ENCODE peak calls at places on chromosomes 13 and 19, in six cellular contexts. T is right atrium auricular region, N is A673, I is HFF-Myc, C is upper lobe of left lung, V is left ventricle myocardium inferior. P is an unnamed sample.

GRCh38 chr19:18029617-18030338 is 21.8 kb downstream of the ARRDC2 start:
- DNase-seq in C (no peak), T (peak; percentile 70), I (no peak), V (no peak), N (peak; percentile 62), P (peak; percentile 69)

GRCh38 chr19:42129399-42130253 is 2.6 kb downstream of the POU2F2 start:
- DNase-seq in C (peak; percentile 59), I (peak; percentile 71), T (no peak), V (peak; percentile 29), N (no peak), P (peak; percentile 88)

GRCh38 chr13:20848944-20849343 is 53.6 kb downstream of the XPO4 start:
- DNase-seq in C (no peak), T (no peak), I (no peak), N (peak; percentile 45), V (no peak), P (no peak)

GRCh38 chr13:82766732-82767321 is 1115.4 kb downstream of the SLITRK1 start:
- DNase-seq in N (no peak), C (no peak), T (no peak), I (no peak), V (no peak), P (no peak)

GRCh38 chr13:94192576-94192975 is 286.9 kb downstream of the DCT start:
- DNase-seq in C (no peak), I (peak; percentile 3), T (no peak), V (no peak), N (peak; percentile 80), P (no peak)

GRCh38 chr13:50526771-50527567 is 316.5 kb downstream of the DLEU7 start:
- DNase-seq in N (no peak), T (no peak), C (no peak), I (no peak), V (no peak), P (no peak)

GRCh38 chr19:54172413-54172763 is 572 bp downstream of the TMC4 start:
- DNase-seq in I (no peak), N (no peak), T (no peak), V (no peak), C (no peak), P (no peak)

GRCh38 chr19:2016041-2016807 is 710 bp upstream of the BTBD2 start:
- DNase-seq in I (no peak), N (peak; percentile 85), C (peak; percentile 78), T (peak; percentile 80), V (peak; percentile 82), P (peak; percentile 91)

GRCh38 chr19:8361921-8362793 is 1.8 kb upstream of the ANGPTL4 start:
- DNase-seq in V (peak; percentile 93), C (peak; percentile 86), T (peak; percentile 98), N (peak; percentile 92), I (peak; percentile 83), P (peak; percentile 99)

GRCh38 chr13:94243551-94243950 is 235.9 kb downstream of the DCT start:
- DNase-seq in N (no peak), I (no peak), V (no peak), C (no peak), T (no peak), P (no peak)

GRCh38 chr13:46603165-46603603 is 50.2 kb downstream of the LRCH1 start:
- DNase-seq in I (no peak), T (no peak), N (no peak), C (no peak), V (no peak), P (no peak)

DNA sequence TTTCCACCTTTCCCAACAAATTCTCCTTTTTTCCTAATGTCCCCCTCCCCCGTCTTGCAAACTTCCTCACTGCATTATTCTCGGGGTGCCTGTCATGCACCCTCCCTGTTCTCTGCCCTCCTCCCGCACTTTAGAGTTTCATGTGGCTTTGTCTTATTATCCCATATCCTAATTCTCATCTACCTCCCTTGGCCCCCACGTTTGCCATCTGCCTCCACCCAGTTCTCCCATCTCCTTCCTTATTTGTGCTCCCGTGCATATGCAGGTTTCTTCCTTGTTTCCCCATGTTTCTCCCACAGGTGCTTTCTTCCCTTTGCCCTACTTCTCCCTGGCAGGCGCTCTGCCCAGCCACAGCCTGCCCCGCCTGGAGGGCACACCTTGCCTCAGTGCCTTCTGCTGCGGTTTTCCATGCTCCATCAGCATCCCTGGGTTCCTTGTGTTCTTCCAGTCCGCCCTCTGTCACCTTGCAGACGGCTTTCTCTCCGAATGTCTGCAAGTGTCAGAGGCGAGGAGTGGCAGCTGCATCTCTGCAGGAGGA is 1.5 kb downstream of the SPATA13 start:
- DNase-seq in T (no peak), V (no peak), I (no peak), C (peak; percentile 30), N (no peak), P (no peak)
- H3K4me3 ChIP-seq in T (peak overlapping the region; percentile 80), V (peak overlapping the region; percentile 84), I (peak overlapping the region; percentile 92), C (peak overlapping the region; percentile 5), N (peak overlapping the region; percentile 80), P (peak overlapping the region; percentile 83)

DNA sequence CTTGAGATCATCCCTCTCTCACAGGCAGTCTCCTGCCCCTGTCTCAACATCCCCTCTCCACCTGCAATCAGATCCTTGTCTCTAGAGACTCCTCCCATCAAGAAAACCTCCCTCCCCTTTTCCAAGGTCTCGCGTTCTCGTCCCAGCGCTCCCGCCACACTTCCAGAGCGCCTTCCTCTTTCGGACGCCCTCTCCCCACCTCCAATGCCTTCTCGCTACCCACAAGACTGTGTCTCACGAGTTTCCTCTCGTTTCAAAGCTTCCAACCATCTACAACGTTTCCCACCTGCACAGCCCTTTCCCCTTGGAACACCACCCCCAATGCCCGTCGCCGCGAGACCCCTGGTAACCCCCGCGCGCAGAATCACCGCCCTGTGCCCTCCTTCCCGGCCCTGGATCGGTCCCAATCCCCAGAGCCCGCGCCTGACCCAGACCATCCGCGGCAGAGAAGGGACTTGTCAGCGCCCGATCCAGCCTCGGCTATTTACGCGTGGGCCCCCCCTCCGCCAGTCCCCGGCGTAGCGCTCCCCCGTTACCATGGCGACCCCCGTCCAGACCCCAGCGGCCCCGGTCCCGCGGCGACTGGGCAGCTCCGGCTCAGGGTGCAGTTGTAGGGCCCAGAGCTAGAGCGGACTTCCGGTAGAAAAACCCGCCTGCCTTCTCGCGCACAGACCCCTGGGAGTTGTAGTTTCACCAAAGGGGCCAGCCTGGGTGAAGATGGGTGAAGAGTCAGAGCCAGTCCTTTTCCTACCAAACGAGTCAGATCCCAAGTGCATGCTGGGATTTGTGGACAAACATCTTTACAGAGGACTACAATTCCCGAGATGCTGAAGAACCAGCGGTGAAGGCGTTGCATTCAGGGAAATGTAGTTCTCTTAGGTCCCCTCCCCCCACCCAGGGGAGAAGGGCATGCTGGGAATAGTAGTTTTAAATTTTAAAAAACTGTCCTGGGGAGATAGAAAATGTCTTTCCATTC is at the start of gene AP2S1:
- DNase-seq in N (peak; percentile 99), T (peak; percentile 98), V (peak; percentile 93), I (peak; percentile 99), C (peak; percentile 94), P (peak; percentile 99)
- TF ChIP-seq CTCF in N (no peak), T (peak; percentile 17), V (peak; percentile 19), I (no peak), C (peak; percentile 23), P (no peak)

GRCh38 chr19:49680473-49681351 is 3.6 kb downstream of the PRMT1 start:
- DNase-seq in V (peak; percentile 90), I (no peak), N (peak; percentile 94), T (peak; percentile 83), C (peak; percentile 99), P (peak; percentile 63)

GRCh38 chr19:49679832-49680472 is 2.9 kb downstream of the PRMT1 start:
- DNase-seq in C (no peak), V (no peak), I (no peak), T (no peak), N (no peak), P (no peak)

GRCh38 chr19:49677901-49678674 is 1.0 kb downstream of the PRMT1 start:
- DNase-seq in C (no peak), T (peak; percentile 75), V (peak; percentile 69), I (no peak), N (peak; percentile 89), P (peak; percentile 79)

GRCh38 chr19:49677232-49677881 is at the start of gene PRMT1:
- DNase-seq in I (no peak), C (peak; percentile 94), V (no peak), N (peak; percentile 68), T (no peak), P (no peak)

DNA sequence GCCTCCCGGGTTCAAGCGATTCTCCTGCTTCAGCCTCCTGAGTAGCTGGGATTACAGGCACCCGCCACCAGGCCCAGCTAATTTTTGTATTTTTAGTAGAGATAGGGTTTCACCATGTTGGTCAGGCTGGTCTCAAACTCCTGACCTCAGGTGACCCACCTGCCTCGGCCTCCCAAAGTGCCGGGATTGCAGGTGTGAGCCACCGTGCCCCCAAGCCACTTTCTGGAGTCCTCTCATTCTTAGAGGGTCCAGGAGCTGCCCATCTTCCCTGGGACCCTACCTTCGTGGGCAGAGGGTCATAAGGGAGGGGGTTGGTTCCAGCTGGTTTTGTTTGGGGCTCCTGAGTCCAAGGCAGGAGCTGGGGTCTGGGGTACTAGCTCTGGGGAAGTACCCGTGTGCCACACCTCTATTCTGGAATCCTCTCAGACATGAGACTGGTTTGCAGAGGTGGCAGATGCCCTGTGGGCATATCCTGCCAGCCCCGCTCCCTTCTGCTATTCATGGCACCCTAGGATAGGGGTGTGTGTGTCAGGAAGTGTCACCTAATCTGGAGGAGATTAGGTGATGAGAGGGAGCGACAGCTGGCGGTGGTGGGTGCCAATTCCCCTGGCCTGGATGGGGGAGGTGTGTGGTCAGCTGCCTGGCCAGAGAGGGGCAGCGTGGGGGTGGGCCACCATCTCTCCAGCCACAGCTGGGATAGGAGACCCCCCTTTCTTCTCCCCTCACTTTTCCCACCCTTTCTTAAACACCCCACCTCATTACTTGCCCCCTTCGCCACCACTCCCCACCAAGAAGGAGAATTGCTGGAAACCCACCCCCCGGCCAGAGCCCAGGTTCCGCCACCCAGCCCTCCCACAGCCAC is 2.1 kb downstream of the PRMT1 start:
- DNase-seq in I (no peak), T (no peak), V (no peak), C (no peak), N (no peak), P (no peak)
- H3K4me3 ChIP-seq in I (peak overlapping the region; percentile 99), T (peak overlapping the region; percentile 99), V (peak overlapping the region; percentile 98), C (no peak overlapping the region), N (peak overlapping the region; percentile 81), P (no peak overlapping the region)

GRCh38 chr13:35990196-35990595 is 141.0 kb downstream of the DCLK1 start:
- DNase-seq in T (no peak), C (no peak), N (no peak), V (no peak), I (no peak), P (no peak)
- TF ChIP-seq CTCF in T (no peak), C (no peak), N (peak; percentile 50), V (no peak), I (peak; percentile 6), P (no peak)

GRCh38 chr19:44776402-44777096 is 1.1 kb upstream of the CBLC start:
- DNase-seq in I (no peak), C (peak; percentile 75), T (no peak), N (no peak), V (no peak), P (no peak)

GRCh38 chr19:44775676-44776240 is 1.9 kb upstream of the CBLC start:
- DNase-seq in I (no peak), N (no peak), C (no peak), V (no peak), T (no peak), P (no peak)

GRCh38 chr19:44777715-44778347 is at the start of gene CBLC:
- DNase-seq in I (no peak), C (peak; percentile 82), V (no peak), T (no peak), N (no peak), P (no peak)

GRCh38 chr19:44782729-44783128 is 5.0 kb downstream of the CBLC start:
- DNase-seq in N (no peak), T (no peak), I (no peak), V (no peak), C (no peak), P (no peak)

GRCh38 chr19:44779150-44779549 is 1.5 kb downstream of the CBLC start:
- DNase-seq in T (no peak), C (no peak), N (no peak), I (no peak), V (no peak), P (no peak)
- H3K4me3 ChIP-seq in T (no peak overlapping the region), C (no peak overlapping the region), N (no peak overlapping the region), I (no peak overlapping the region), V (no peak overlapping the region), P (no peak overlapping the region)

GRCh38 chr13:80604094-80604493 is 263.2 kb upstream of the SPRY2 start:
- DNase-seq in V (peak; percentile 22), I (no peak), N (no peak), T (no peak), C (no peak), P (no peak)
- TF ChIP-seq CTCF in V (peak; percentile 49), I (no peak), N (no peak), T (peak; percentile 32), C (no peak), P (no peak)

P was measured in foreskin fibroblast.